ENCODE peak calls at places on chromosomes 2 and 18, in nine cellular contexts. R is SK-N-DZ, C is aorta, U is GM23248, J is AML-193, F is frontal cortex, A is NCI-H526, S is hippocampal formation, N is omental fat pad. Q is an unnamed sample.

GRCh38 chr2:219689676-219690628 is 62.5 kb downstream of the SLC4A3 start:
- DNase-seq in R (peak), C (no peak), U (peak), J (peak), F (no peak), A (peak), S (peak), N (no peak), Q (no peak)

GRCh38 chr2:238308177-238308576 is 12.1 kb upstream of the TRAF3IP1 start:
- DNase-seq in R (no peak), C (no peak), U (no peak), J (no peak), F (no peak), A (peak), S (no peak), N (no peak), Q (no peak)

GRCh38 chr2:12998701-12999100 is 282.0 kb downstream of the TRIB2 start:
- DNase-seq in R (no peak), C (no peak), U (no peak), J (no peak), F (no peak), A (no peak), S (no peak), N (no peak), Q (no peak)

GRCh38 chr2:98607741-98608117 is 583 bp downstream of the COA5 start:
- DNase-seq in R (peak), C (no peak), U (peak), J (no peak), F (peak), A (peak), S (no peak), N (no peak), Q (no peak)

GRCh38 chr2:221477697-221478096 is 94.4 kb downstream of the EPHA4 start:
- DNase-seq in R (no peak), C (no peak), U (peak), J (no peak), F (no peak), A (no peak), S (no peak), N (no peak), Q (no peak)

GRCh38 chr2:219125225-219125885 is 35.3 kb downstream of the NHEJ1 start:
- DNase-seq in R (no peak), C (no peak), U (peak), J (peak), F (no peak), A (no peak), S (no peak), N (no peak), Q (no peak)

GRCh38 chr18:27685807-27686412 is 491.0 kb downstream of the CDH2 start:
- DNase-seq in R (peak), C (no peak), U (peak), J (peak), F (no peak), A (peak), S (no peak), N (no peak), Q (no peak)

GRCh38 chr2:219687266-219687665 is 59.8 kb downstream of the SLC4A3 start:
- DNase-seq in R (no peak), C (no peak), U (peak), J (no peak), F (no peak), A (no peak), S (no peak), N (no peak), Q (no peak)

Q was measured in T-helper 9 cell.